ENCODE peak calls at places on chromosomes 4 and X, in nine cellular contexts. O is CD4-positive, alpha-beta memory T cell; X is colonic mucosa; Q is CD8-positive, alpha-beta memory T cell; L is GM23248; M is fibroblast of lung; P is spleen; U is IMR-90; G is heart left ventricle. T is an unnamed sample.

GRCh38 chrX:11768039-11768438 is 10.0 kb downstream of the MSL3 start:
- DNase-seq in O (no peak), X (no peak), Q (no peak), L (no peak), M (no peak), P (no peak), U (no peak), G (no peak), T (no peak)

GRCh38 chr4:26803462-26803861 is 57.2 kb upstream of the STIM2 start:
- DNase-seq in O (no peak), X (no peak), Q (no peak), L (peak; percentile 52), M (no peak), P (no peak), U (no peak), G (no peak), T (no peak)

GRCh38 chrX:125757794-125758564 is 408.1 kb downstream of the DCAF12L2 start:
- DNase-seq in O (no peak), X (no peak), Q (no peak), L (no peak), M (no peak), P (no peak), U (no peak), G (no peak), T (no peak)

GRCh38 chr4:85448880-85449763 is 25.8 kb upstream of the ARHGAP24 start:
- DNase-seq in O (no peak), X (no peak), Q (no peak), L (no peak), M (no peak), P (no peak), U (no peak), G (no peak), T (no peak)

GRCh38 chr4:22235798-22236197 is 280.1 kb downstream of the ADGRA3 start:
- DNase-seq in O (no peak), X (no peak), Q (no peak), L (no peak), M (no peak), P (no peak), U (no peak), G (peak; percentile 66), T (no peak)

GRCh38 chr4:27251788-27252187 is 391.1 kb downstream of the STIM2 start:
- DNase-seq in O (no peak), X (no peak), Q (no peak), L (no peak), M (no peak), P (no peak), U (no peak), G (no peak), T (no peak)

GRCh38 chrX:14528629-14529287 is 578 bp upstream of the GLRA2 start:
- DNase-seq in O (peak; percentile 40), X (peak; percentile 87), Q (peak; percentile 1), L (peak; percentile 53), M (peak; percentile 55), P (peak; percentile 56), U (peak; percentile 5), G (peak; percentile 37), T (peak; percentile 50)

GRCh38 chr4:89049853-89050252 is 7.1 kb downstream of the FAM13A start:
- DNase-seq in O (no peak), X (no peak), Q (no peak), L (no peak), M (no peak), P (no peak), U (no peak), G (no peak), T (no peak)

GRCh38 chr4:153555730-153556440 is 89.7 kb downstream of the TMEM131L start:
- DNase-seq in O (no peak), X (peak; percentile 42), Q (no peak), L (peak; percentile 25), M (peak; percentile 91), P (no peak), U (peak; percentile 84), G (peak; percentile 88), T (no peak)

GRCh38 chr4:14994242-14994641 is 8.0 kb upstream of the CPEB2 start:
- DNase-seq in O (no peak), X (no peak), Q (no peak), L (peak; percentile 64), M (peak; percentile 44), P (no peak), U (peak; percentile 31), G (no peak), T (no peak)

GRCh38 chr4:14151099-14151498 is 523.6 kb upstream of the BOD1L1 start:
- DNase-seq in O (no peak), X (no peak), Q (no peak), L (no peak), M (no peak), P (no peak), U (peak; percentile 7), G (no peak), T (no peak)

GRCh38 chrX:2262679-2263055 is 238.1 kb downstream of the DHRSX start:
- DNase-seq in O (no peak), X (no peak), Q (no peak), L (no peak), M (no peak), P (peak; percentile 64), U (no peak), G (no peak), T (no peak)

GRCh38 chrX:43633757-43634156 is 22.3 kb upstream of the MAOA start:
- DNase-seq in O (no peak), X (no peak), Q (no peak), L (no peak), M (no peak), P (no peak), U (no peak), G (no peak), T (no peak)

GRCh38 chr4:152360045-152360410 is 175.9 kb downstream of the FBXW7 start:
- DNase-seq in O (no peak), X (no peak), Q (no peak), L (peak; percentile 72), M (no peak), P (no peak), U (peak; percentile 47), G (no peak), T (no peak)

GRCh38 chr4:109486007-109486406 is 52.4 kb downstream of the SEC24B start:
- DNase-seq in O (no peak), X (no peak), Q (no peak), L (no peak), M (no peak), P (no peak), U (no peak), G (no peak), T (no peak)
- H3K36me3 ChIP-seq in O (peaks cover 7% of the 10 kb centered on the region), X (no peaks in the 10 kb centered on the region), Q (peaks cover 9% of the 10 kb centered on the region), L (peaks cover 27% of the 10 kb centered on the region), M (no peaks in the 10 kb centered on the region), P (peaks cover 3% of the 10 kb centered on the region), U (peaks cover 7% of the 10 kb centered on the region), G (peaks cover 33% of the 10 kb centered on the region), T (no peaks in the 10 kb centered on the region)

DNA sequence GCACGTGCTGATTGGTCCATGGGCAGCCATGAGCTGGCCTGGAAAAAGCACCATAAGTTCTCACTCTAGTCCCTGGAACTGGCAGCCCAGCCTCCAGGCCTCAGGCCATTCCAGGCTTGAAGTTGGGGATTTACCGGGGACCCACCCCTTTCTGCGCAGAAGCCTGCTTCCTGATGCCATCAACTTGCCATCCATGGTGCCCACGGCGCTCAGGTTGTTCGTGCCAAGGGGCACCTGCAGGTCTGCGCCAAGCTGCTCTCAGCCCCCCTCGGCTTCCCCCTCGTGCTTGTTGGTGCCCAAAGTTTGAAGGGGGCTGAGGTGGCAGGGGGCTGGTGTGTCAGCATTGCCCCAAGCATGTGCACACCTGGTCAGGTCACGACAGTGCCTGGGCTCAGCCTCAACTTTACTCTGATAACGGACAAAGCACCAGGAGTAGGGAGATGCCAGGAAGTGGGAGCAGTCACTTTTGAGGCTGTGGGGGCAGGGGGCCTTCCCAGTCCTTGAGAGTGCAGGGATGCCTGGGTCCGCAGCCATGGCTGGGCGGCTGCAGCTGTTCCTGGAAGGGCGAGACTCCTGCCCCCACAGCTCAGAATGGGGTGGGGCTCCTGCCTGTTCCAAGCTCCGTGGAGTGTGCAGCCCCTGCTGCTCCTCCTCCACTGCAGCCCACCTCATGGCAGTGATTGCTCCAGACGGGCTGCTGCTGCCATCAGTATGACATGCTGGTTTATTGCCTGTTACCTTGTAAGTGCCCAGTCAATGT is 24.9 kb downstream of the DCUN1D4 start:
- DNase-seq in O (no peak), X (no peak), Q (no peak), L (no peak), M (no peak), P (no peak), U (no peak), G (no peak), T (no peak)
- H3K36me3 ChIP-seq in O (peaks cover 30% of the 10 kb centered on the region), X (peaks cover 12% of the 10 kb centered on the region), Q (peaks cover 27% of the 10 kb centered on the region), L (peaks cover 32% of the 10 kb centered on the region), M (peaks cover 11% of the 10 kb centered on the region), P (peaks cover 41% of the 10 kb centered on the region), U (peaks cover 41% of the 10 kb centered on the region), G (peaks cover 75% of the 10 kb centered on the region), T (peaks cover 42% of the 10 kb centered on the region)

GRCh38 chr4:39514888-39515401 is 12.3 kb downstream of the UGDH start:
- DNase-seq in O (no peak), X (peak; percentile 85), Q (no peak), L (peak; percentile 38), M (peak; percentile 63), P (no peak), U (peak; percentile 66), G (no peak), T (peak; percentile 62)

GRCh38 chr4:39518484-39518883 is 8.8 kb downstream of the UGDH start:
- DNase-seq in O (no peak), X (no peak), Q (no peak), L (no peak), M (no peak), P (no peak), U (no peak), G (no peak), T (no peak)

GRCh38 chr4:39521253-39521908 is 5.9 kb downstream of the UGDH start:
- DNase-seq in O (no peak), X (no peak), Q (no peak), L (peak; percentile 88), M (peak; percentile 79), P (no peak), U (peak; percentile 82), G (no peak), T (no peak)

GRCh38 chr4:39522068-39522467 is 5.2 kb downstream of the UGDH start:
- DNase-seq in O (no peak), X (no peak), Q (no peak), L (no peak), M (no peak), P (no peak), U (no peak), G (no peak), T (no peak)

DNA sequence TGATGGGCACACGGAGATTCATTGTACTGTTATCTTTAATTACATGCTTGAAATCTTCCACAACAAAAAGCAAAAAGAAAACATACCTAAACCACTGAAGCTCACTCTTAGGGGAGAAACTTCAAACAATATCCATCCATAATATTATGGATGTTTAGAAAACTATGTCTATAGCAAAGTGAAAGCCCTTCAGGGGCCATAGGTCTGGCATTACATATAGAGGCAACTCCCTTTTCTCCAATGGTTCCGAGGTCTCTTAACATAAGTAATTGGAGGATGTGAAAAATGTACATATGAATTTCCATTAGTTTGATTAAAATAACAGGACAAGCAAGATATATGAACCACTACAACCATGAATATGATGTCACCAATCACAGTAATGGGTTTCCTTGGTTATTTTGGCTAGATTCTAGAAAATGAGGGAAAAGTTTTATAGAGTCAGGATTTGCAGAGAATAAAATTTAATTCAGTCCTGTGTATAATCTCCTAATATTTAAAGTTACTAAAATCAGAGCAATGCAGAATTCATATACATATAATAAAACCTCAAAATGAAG is 10.8 kb downstream of the UGDH start:
- DNase-seq in O (no peak), X (no peak), Q (no peak), L (no peak), M (no peak), P (no peak), U (no peak), G (no peak), T (no peak)
- H3K36me3 ChIP-seq in O (no peaks in the 10 kb centered on the region), X (peaks cover 4% of the 10 kb centered on the region), Q (no peaks in the 10 kb centered on the region), L (peaks cover 68% of the 10 kb centered on the region), M (peaks cover 13% of the 10 kb centered on the region), P (peaks cover 9% of the 10 kb centered on the region), U (peaks cover 36% of the 10 kb centered on the region), G (peaks cover 56% of the 10 kb centered on the region), T (peaks cover 46% of the 10 kb centered on the region)

GRCh38 chrX:47199286-47199685 is 5.7 kb downstream of the UBA1 start:
- DNase-seq in O (no peak), X (no peak), Q (no peak), L (no peak), M (no peak), P (no peak), U (no peak), G (no peak), T (no peak)
- H3K36me3 ChIP-seq in O (peaks cover 49% of the 10 kb centered on the region), X (peaks cover 39% of the 10 kb centered on the region), Q (peaks cover 50% of the 10 kb centered on the region), L (peaks cover 10% of the 10 kb centered on the region), M (peaks cover 38% of the 10 kb centered on the region), P (peaks cover 46% of the 10 kb centered on the region), U (peaks cover 71% of the 10 kb centered on the region), G (peaks cover 64% of the 10 kb centered on the region), T (peaks cover 59% of the 10 kb centered on the region)

T was measured in adrenal gland.